ENCODE peak calls at places on chromosomes 13 and 19, in five cellular contexts. Y is right atrium auricular region, T is retinal pigment epithelial cell, W is cardiac fibroblast, Q is AG04450. Z is an unnamed sample.

GRCh38 chr19:53157601-53158000 is 1.3 kb downstream of the ZNF347 start:
- DNase-seq in Y (no peak), T (no peak), W (peak; percentile 12), Q (no peak), Z (no peak)

GRCh38 chr19:38234615-38235014 is 10.6 kb upstream of the DPF1 start:
- DNase-seq in Y (no peak), T (no peak), W (no peak), Q (no peak), Z (no peak)

GRCh38 chr19:39297931-39298634 is 1.9 kb downstream of the IFNL1 start:
- DNase-seq in Y (no peak), T (no peak), W (no peak), Q (no peak), Z (no peak)

GRCh38 chr19:3095375-3096191 is 1.4 kb downstream of the GNA11 start:
- DNase-seq in Y (no peak), T (no peak), W (peak; percentile 7), Q (no peak), Z (no peak)

GRCh38 chr19:10389863-10390262 is 9.5 kb upstream of the TYK2 start:
- DNase-seq in Y (no peak), T (no peak), W (no peak), Q (no peak), Z (no peak)

GRCh38 chr13:39538826-39539555 is 64.0 kb downstream of the LHFPL6 start:
- DNase-seq in Y (no peak), T (no peak), W (no peak), Q (peak; percentile 38), Z (no peak)

GRCh38 chr13:28043224-28043623 is 54.7 kb upstream of the URAD start:
- DNase-seq in Y (no peak), T (no peak), W (no peak), Q (no peak), Z (no peak)

GRCh38 chr13:40379794-40380608 is 286.4 kb downstream of the FOXO1 start:
- DNase-seq in Y (no peak), T (no peak), W (no peak), Q (no peak), Z (no peak)

GRCh38 chr13:67298297-67298696 is 68.2 kb upstream of the PCDH9 start:
- DNase-seq in Y (no peak), T (no peak), W (no peak), Q (no peak), Z (no peak)

GRCh38 chr19:35086455-35086854 is 29.2 kb upstream of the FXYD3 start:
- DNase-seq in Y (no peak), T (no peak), W (no peak), Q (no peak), Z (no peak)

GRCh38 chr13:111047326-111047725 is 67.8 kb upstream of the ARHGEF7 start:
- DNase-seq in Y (peak; percentile 55), T (no peak), W (no peak), Q (no peak), Z (no peak)

GRCh38 chr13:45436953-45437352 is 18.8 kb upstream of the SLC25A30 start:
- DNase-seq in Y (no peak), T (no peak), W (no peak), Q (no peak), Z (no peak)

GRCh38 chr13:27619711-27620376 is 485 bp downstream of the LNX2 start:
- DNase-seq in Y (peak; percentile 62), T (no peak), W (peak; percentile 46), Q (no peak), Z (no peak)

GRCh38 chr19:44671400-44671799 is at the start of gene CEACAM19:
- DNase-seq in Y (no peak), T (no peak), W (no peak), Q (no peak), Z (no peak)

GRCh38 chr13:72726721-72727416 is 560 bp downstream of the MZT1 start:
- DNase-seq in Y (no peak), T (no peak), W (peak; percentile 12), Q (no peak), Z (no peak)

GRCh38 chr19:16957151-16957662 is 68.4 kb downstream of the F2RL3 start:
- DNase-seq in Y (no peak), T (no peak), W (peak; percentile 86), Q (no peak), Z (no peak)

GRCh38 chr13:25927966-25928365 is 123.8 kb downstream of the SHISA2 start:
- DNase-seq in Y (no peak), T (no peak), W (no peak), Q (no peak), Z (no peak)

GRCh38 chr19:52237771-52238400 is 31.5 kb upstream of the ZNF766 start:
- DNase-seq in Y (peak; percentile 69), T (peak; percentile 20), W (peak; percentile 76), Q (peak; percentile 54), Z (peak; percentile 8)

GRCh38 chr19:9940778-9941177 is 4.5 kb upstream of the OLFM2 start:
- DNase-seq in Y (no peak), T (no peak), W (no peak), Q (no peak), Z (no peak)

GRCh38 chr13:103066991-103067390 is 774 bp upstream of the SLC10A2 start:
- DNase-seq in Y (no peak), T (no peak), W (no peak), Q (no peak), Z (no peak)

GRCh38 chr19:391726-392374 is 17.1 kb downstream of the C2CD4C start:
- DNase-seq in Y (no peak), T (no peak), W (no peak), Q (no peak), Z (no peak)

GRCh38 chr13:27954406-27954851 is 14.7 kb downstream of the CDX2 start:
- DNase-seq in Y (no peak), T (no peak), W (peak; percentile 19), Q (no peak), Z (no peak)

GRCh38 chr13:39821977-39822376 is 166.5 kb downstream of the COG6 start:
- DNase-seq in Y (no peak), T (no peak), W (no peak), Q (no peak), Z (no peak)

GRCh38 chr13:99979453-99980200 is 2.0 kb upstream of the ZIC2 start:
- DNase-seq in Y (peak; percentile 54), T (no peak), W (no peak), Q (no peak), Z (no peak)

GRCh38 chr13:43878897-43879322 is 630 bp downstream of the CCDC122 start:
- DNase-seq in Y (peak; percentile 87), T (peak; percentile 24), W (peak; percentile 79), Q (peak; percentile 26), Z (peak; percentile 45)

GRCh38 chr13:48749699-48750473 is 96.2 kb downstream of the CYSLTR2 start:
- DNase-seq in Y (peak; percentile 97), T (peak; percentile 83), W (peak; percentile 94), Q (peak; percentile 86), Z (peak; percentile 77)

GRCh38 chr19:45780146-45780447 is 2.2 kb downstream of the DMPK start:
- DNase-seq in Y (no peak), T (no peak), W (no peak), Q (no peak), Z (no peak)

GRCh38 chr19:30049844-30050667 is 108.0 kb downstream of the URI1 start:
- DNase-seq in Y (no peak), T (no peak), W (no peak), Q (no peak), Z (no peak)

GRCh38 chr19:19488041-19488874 is 27.1 kb downstream of the TSSK6 start:
- DNase-seq in Y (no peak), T (no peak), W (peak; percentile 34), Q (no peak), Z (no peak)

GRCh38 chr19:19372656-19373416 is 32.6 kb upstream of the GATAD2A start:
- DNase-seq in Y (peak; percentile 73), T (no peak), W (peak; percentile 60), Q (no peak), Z (no peak)

GRCh38 chr19:13827656-13828055 is 32.4 kb downstream of the ZSWIM4 start:
- DNase-seq in Y (no peak), T (no peak), W (no peak), Q (no peak), Z (no peak)
- TF ChIP-seq CTCF in Y (no peak), T (no peak), W (no peak), Q (no peak), Z (no peak)

GRCh38 chr19:5308471-5309437 is 31.9 kb downstream of the PTPRS start:
- DNase-seq in Y (peak; percentile 84), T (no peak), W (peak; percentile 94), Q (peak; percentile 86), Z (no peak)
- H3K4me3 ChIP-seq in Y (no peak overlapping the region), T (no peak overlapping the region), W (no peak overlapping the region), Q (peak overlapping the region; percentile 41), Z (no peak overlapping the region)

DNA sequence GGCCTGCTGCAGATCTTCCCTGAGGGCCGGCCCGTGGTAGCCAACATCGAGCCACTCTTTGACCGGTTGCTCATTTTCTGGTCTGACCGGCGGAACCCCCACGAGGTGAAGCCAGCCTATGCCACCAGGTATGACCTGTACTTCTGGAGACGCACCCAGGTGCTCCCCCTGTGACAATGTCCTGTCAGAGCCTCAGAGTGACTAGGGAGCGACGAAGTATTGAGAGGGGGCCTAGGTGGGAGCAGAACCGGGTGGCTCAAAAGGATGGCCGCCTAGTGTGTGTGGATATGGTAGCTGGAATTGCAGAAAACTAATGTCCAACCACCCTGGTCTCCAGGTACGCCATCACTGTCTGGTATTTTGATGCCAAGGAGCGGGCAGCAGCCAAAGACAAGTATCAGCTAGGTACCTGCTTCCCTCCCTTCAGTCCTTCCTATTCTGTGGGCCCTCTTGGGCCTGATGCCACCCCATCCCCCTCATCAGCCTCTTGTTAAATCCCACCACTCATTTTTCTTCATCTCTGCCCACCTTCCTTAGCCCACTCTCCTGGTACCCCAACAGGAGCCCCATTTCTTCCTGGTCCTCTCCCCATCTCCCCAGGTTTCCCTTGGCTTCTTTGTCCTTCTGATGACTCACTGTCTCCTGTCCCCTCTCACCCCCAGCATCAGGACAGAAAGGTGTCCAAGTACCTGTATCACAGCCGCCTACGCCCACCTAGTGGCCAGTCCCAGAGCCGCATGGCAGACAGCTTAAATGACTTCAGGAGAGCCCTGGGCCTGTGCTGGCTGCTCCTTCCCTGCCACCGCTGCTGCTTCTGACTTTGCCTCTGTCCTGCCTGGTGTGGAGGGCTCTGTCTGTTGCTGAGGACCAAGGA is 8.4 kb downstream of the EGLN2 start:
- DNase-seq in Y (no peak), T (no peak), W (no peak), Q (no peak), Z (no peak)
- TF ChIP-seq CTCF in Y (no peak), T (peak; percentile 47), W (peak; percentile 28), Q (peak; percentile 33), Z (peak; percentile 31)

GRCh38 chr19:7356899-7357627 is 8.3 kb downstream of the ARHGEF18 start:
- DNase-seq in Y (no peak), T (no peak), W (no peak), Q (no peak), Z (no peak)

GRCh38 chr19:7358102-7358597 is 9.4 kb downstream of the ARHGEF18 start:
- DNase-seq in Y (no peak), T (no peak), W (no peak), Q (no peak), Z (no peak)

GRCh38 chr19:7351861-7352260 is 3.1 kb downstream of the ARHGEF18 start:
- DNase-seq in Y (no peak), T (no peak), W (no peak), Q (no peak), Z (no peak)

GRCh38 chr19:7355151-7355845 is 6.6 kb downstream of the ARHGEF18 start:
- DNase-seq in Y (no peak), T (no peak), W (peak; percentile 70), Q (no peak), Z (no peak)

DNA sequence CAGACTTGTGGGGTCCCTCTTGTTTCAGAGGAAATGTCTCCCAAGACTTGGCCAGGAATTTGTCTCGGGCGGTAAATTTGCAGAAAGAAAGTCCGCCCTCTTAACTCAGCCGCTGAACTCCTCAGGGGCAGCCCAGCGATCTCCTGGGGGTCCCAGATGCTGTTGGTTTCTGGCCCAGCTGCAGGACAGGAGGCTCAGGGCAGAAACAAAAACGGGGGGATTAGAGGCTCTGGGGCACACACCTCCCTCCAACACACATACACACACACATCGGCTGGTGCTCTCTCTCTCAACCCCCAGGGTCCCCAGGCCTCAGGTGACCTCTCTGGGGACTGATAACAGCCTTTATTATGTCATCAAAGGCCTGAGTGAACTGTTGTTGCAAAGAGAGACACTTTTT is 7.1 kb downstream of the ARHGEF18 start:
- DNase-seq in Y (no peak), T (no peak), W (no peak), Q (no peak), Z (no peak)
- H3K4me3 ChIP-seq in Y (no peak overlapping the region), T (no peak overlapping the region), W (no peak overlapping the region), Q (no peak overlapping the region), Z (no peak overlapping the region)